ENCODE peak calls at places on chromosomes 7 and 10, in seven cellular contexts. One of them, this sample, is unnamed.

GRCh38 chr10:114276671-114277070 is 37.6 kb downstream of the VWA2 start:
- DNase-seq in ovary: no peak
- DNase-seq in neural progenitor cell: no peak
- DNase-seq in right lobe of liver: no peak
- DNase-seq in upper lobe of right lung: peak
- DNase-seq in cardiac muscle cell: no peak
- DNase-seq in ascending aorta: no peak
- DNase-seq in this sample: no peak

GRCh38 chr7:13852281-13852968 is 137.0 kb downstream of the ETV1 start:
- DNase-seq in right lobe of liver: no peak
- DNase-seq in ovary: no peak
- DNase-seq in cardiac muscle cell: no peak
- DNase-seq in ascending aorta: no peak
- DNase-seq in neural progenitor cell: no peak
- DNase-seq in upper lobe of right lung: no peak
- DNase-seq in this sample: no peak

GRCh38 chr7:28466885-28467284 is 54.6 kb downstream of the CREB5 start:
- DNase-seq in cardiac muscle cell: no peak
- DNase-seq in ascending aorta: no peak
- DNase-seq in ovary: no peak
- DNase-seq in upper lobe of right lung: no peak
- DNase-seq in right lobe of liver: no peak
- DNase-seq in neural progenitor cell: no peak
- DNase-seq in this sample: no peak

GRCh38 chr7:65307651-65308299 is 65.9 kb upstream of the ZNF92 start:
- DNase-seq in ovary: peak
- DNase-seq in ascending aorta: no peak
- DNase-seq in cardiac muscle cell: peak
- DNase-seq in right lobe of liver: no peak
- DNase-seq in upper lobe of right lung: no peak
- DNase-seq in neural progenitor cell: peak
- DNase-seq in this sample: peak

GRCh38 chr7:103811315-103811714 is 178.1 kb downstream of the RELN start:
- DNase-seq in neural progenitor cell: no peak
- DNase-seq in cardiac muscle cell: no peak
- DNase-seq in right lobe of liver: no peak
- DNase-seq in ascending aorta: no peak
- DNase-seq in ovary: no peak
- DNase-seq in upper lobe of right lung: no peak
- DNase-seq in this sample: no peak

GRCh38 chr7:136976504-136977251 is 108.2 kb downstream of the CHRM2 start:
- DNase-seq in ascending aorta: no peak
- DNase-seq in upper lobe of right lung: no peak
- DNase-seq in neural progenitor cell: no peak
- DNase-seq in ovary: no peak
- DNase-seq in right lobe of liver: no peak
- DNase-seq in cardiac muscle cell: no peak
- DNase-seq in this sample: no peak

GRCh38 chr10:7152982-7153381 is 257.9 kb downstream of the SFMBT2 start:
- DNase-seq in neural progenitor cell: no peak
- DNase-seq in ovary: no peak
- DNase-seq in ascending aorta: no peak
- DNase-seq in right lobe of liver: no peak
- DNase-seq in upper lobe of right lung: no peak
- DNase-seq in cardiac muscle cell: no peak
- DNase-seq in this sample: no peak

GRCh38 chr10:4947039-4947634 is 16.1 kb upstream of the AKR1C1 start:
- DNase-seq in neural progenitor cell: no peak
- DNase-seq in ascending aorta: no peak
- DNase-seq in upper lobe of right lung: no peak
- DNase-seq in cardiac muscle cell: no peak
- DNase-seq in ovary: no peak
- DNase-seq in right lobe of liver: no peak
- DNase-seq in this sample: no peak

GRCh38 chr10:78335691-78336401 is 302.2 kb downstream of the RPS24 start:
- DNase-seq in ovary: peak
- DNase-seq in right lobe of liver: peak
- DNase-seq in neural progenitor cell: no peak
- DNase-seq in upper lobe of right lung: no peak
- DNase-seq in cardiac muscle cell: no peak
- DNase-seq in ascending aorta: no peak
- DNase-seq in this sample: no peak

GRCh38 chr7:77877800-77878199 is 79.2 kb downstream of the PHTF2 start:
- DNase-seq in neural progenitor cell: no peak
- DNase-seq in ascending aorta: no peak
- DNase-seq in cardiac muscle cell: peak
- DNase-seq in right lobe of liver: no peak
- DNase-seq in upper lobe of right lung: no peak
- DNase-seq in ovary: no peak
- DNase-seq in this sample: no peak

GRCh38 chr10:96756111-96756903 is 36.0 kb upstream of the PIK3AP1 start:
- DNase-seq in right lobe of liver: no peak
- DNase-seq in ascending aorta: no peak
- DNase-seq in upper lobe of right lung: no peak
- DNase-seq in cardiac muscle cell: no peak
- DNase-seq in ovary: no peak
- DNase-seq in neural progenitor cell: no peak
- DNase-seq in this sample: no peak

GRCh38 chr10:25038303-25038702 is 21.9 kb downstream of the THNSL1 start:
- DNase-seq in neural progenitor cell: no peak
- DNase-seq in right lobe of liver: no peak
- DNase-seq in upper lobe of right lung: no peak
- DNase-seq in ascending aorta: no peak
- DNase-seq in ovary: no peak
- DNase-seq in cardiac muscle cell: no peak
- DNase-seq in this sample: no peak

GRCh38 chr10:17854044-17854652 is 45.0 kb downstream of the MRC1 start:
- DNase-seq in upper lobe of right lung: no peak
- DNase-seq in right lobe of liver: no peak
- DNase-seq in cardiac muscle cell: no peak
- DNase-seq in ascending aorta: no peak
- DNase-seq in ovary: no peak
- DNase-seq in neural progenitor cell: no peak
- DNase-seq in this sample: no peak

GRCh38 chr7:84100866-84101265 is 93.7 kb downstream of the SEMA3A start:
- DNase-seq in neural progenitor cell: no peak
- DNase-seq in upper lobe of right lung: no peak
- DNase-seq in cardiac muscle cell: no peak
- DNase-seq in right lobe of liver: no peak
- DNase-seq in ovary: no peak
- DNase-seq in ascending aorta: no peak
- DNase-seq in this sample: no peak

GRCh38 chr10:50417486-50417905 is 166.2 kb upstream of the ASAH2 start:
- DNase-seq in ascending aorta: no peak
- DNase-seq in neural progenitor cell: no peak
- DNase-seq in upper lobe of right lung: no peak
- DNase-seq in right lobe of liver: peak
- DNase-seq in cardiac muscle cell: peak
- DNase-seq in ovary: no peak
- DNase-seq in this sample: no peak

GRCh38 chr10:50417906-50418697 is 166.8 kb upstream of the ASAH2 start:
- DNase-seq in upper lobe of right lung: peak
- DNase-seq in neural progenitor cell: peak
- DNase-seq in ovary: peak
- DNase-seq in cardiac muscle cell: peak
- DNase-seq in ascending aorta: no peak
- DNase-seq in right lobe of liver: peak
- DNase-seq in this sample: peak

GRCh38 chr10:50415292-50415691 is 164.0 kb upstream of the ASAH2 start:
- DNase-seq in neural progenitor cell: no peak
- DNase-seq in cardiac muscle cell: peak
- DNase-seq in upper lobe of right lung: no peak
- DNase-seq in ascending aorta: no peak
- DNase-seq in ovary: no peak
- DNase-seq in right lobe of liver: no peak
- DNase-seq in this sample: no peak

GRCh38 chr10:50416181-50416824 is 165.0 kb upstream of the ASAH2 start:
- DNase-seq in cardiac muscle cell: no peak
- DNase-seq in ovary: no peak
- DNase-seq in neural progenitor cell: no peak
- DNase-seq in right lobe of liver: no peak
- DNase-seq in ascending aorta: no peak
- DNase-seq in upper lobe of right lung: no peak
- DNase-seq in this sample: no peak

DNA sequence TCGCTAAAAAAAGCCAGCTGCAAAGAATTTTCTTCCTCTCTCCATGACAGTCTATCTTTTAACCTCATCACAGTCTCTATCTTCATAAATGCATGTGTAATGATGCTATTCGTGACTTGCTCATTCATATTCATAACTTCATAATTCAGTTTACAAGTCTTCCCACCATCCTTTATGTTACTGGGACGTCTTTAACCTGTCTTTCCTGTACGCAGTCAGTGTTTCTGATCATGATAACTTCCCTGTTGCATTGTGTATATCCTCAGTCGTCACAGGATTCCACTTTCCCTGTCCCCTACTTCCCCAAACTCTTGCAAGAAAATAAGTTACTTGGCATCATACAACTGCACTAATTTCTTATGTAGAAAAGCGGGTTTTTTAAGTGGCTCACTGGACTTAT is 165.6 kb upstream of the ASAH2 start:
- DNase-seq in right lobe of liver: no peak
- DNase-seq in ovary: no peak
- DNase-seq in neural progenitor cell: no peak
- DNase-seq in ascending aorta: no peak
- DNase-seq in cardiac muscle cell: no peak
- DNase-seq in upper lobe of right lung: no peak
- DNase-seq in this sample: no peak
- H3K27ac ChIP-seq in right lobe of liver: peak
- H3K27ac ChIP-seq in ovary: no peak
- H3K27ac ChIP-seq in neural progenitor cell: no peak
- H3K27ac ChIP-seq in ascending aorta: no peak
- H3K27ac ChIP-seq in cardiac muscle cell: no peak
- H3K27ac ChIP-seq in upper lobe of right lung: peak
- H3K27ac ChIP-seq in this sample: no peak

GRCh38 chr10:71004176-71004575 is 115.8 kb upstream of the PCBD1 start:
- DNase-seq in right lobe of liver: no peak
- DNase-seq in cardiac muscle cell: no peak
- DNase-seq in ovary: no peak
- DNase-seq in upper lobe of right lung: peak
- DNase-seq in neural progenitor cell: no peak
- DNase-seq in ascending aorta: no peak
- DNase-seq in this sample: no peak

GRCh38 chr10:71007516-71007915 is 119.2 kb upstream of the PCBD1 start:
- DNase-seq in cardiac muscle cell: no peak
- DNase-seq in right lobe of liver: no peak
- DNase-seq in upper lobe of right lung: no peak
- DNase-seq in ovary: no peak
- DNase-seq in neural progenitor cell: no peak
- DNase-seq in ascending aorta: no peak
- DNase-seq in this sample: no peak

GRCh38 chr10:71006497-71006896 is 118.1 kb upstream of the PCBD1 start:
- DNase-seq in cardiac muscle cell: no peak
- DNase-seq in ascending aorta: no peak
- DNase-seq in ovary: no peak
- DNase-seq in right lobe of liver: no peak
- DNase-seq in neural progenitor cell: peak
- DNase-seq in upper lobe of right lung: no peak
- DNase-seq in this sample: no peak

GRCh38 chr10:71004676-71005075 is 116.3 kb upstream of the PCBD1 start:
- DNase-seq in cardiac muscle cell: no peak
- DNase-seq in ascending aorta: no peak
- DNase-seq in neural progenitor cell: no peak
- DNase-seq in ovary: no peak
- DNase-seq in right lobe of liver: no peak
- DNase-seq in upper lobe of right lung: peak
- DNase-seq in this sample: no peak

GRCh38 chr10:71005337-71006305 is 117.3 kb upstream of the PCBD1 start:
- DNase-seq in cardiac muscle cell: peak
- DNase-seq in right lobe of liver: no peak
- DNase-seq in ascending aorta: no peak
- DNase-seq in neural progenitor cell: no peak
- DNase-seq in upper lobe of right lung: peak
- DNase-seq in ovary: no peak
- DNase-seq in this sample: no peak
- H3K4me3 ChIP-seq in cardiac muscle cell: no peak
- H3K4me3 ChIP-seq in right lobe of liver: no peak
- H3K4me3 ChIP-seq in ascending aorta: no peak
- H3K4me3 ChIP-seq in neural progenitor cell: no peak
- H3K4me3 ChIP-seq in upper lobe of right lung: no peak
- H3K4me3 ChIP-seq in ovary: no peak
- H3K4me3 ChIP-seq in this sample: no peak

GRCh38 chr7:41786943-41787342 is 84.1 kb upstream of the INHBA start:
- DNase-seq in right lobe of liver: no peak
- DNase-seq in ovary: no peak
- DNase-seq in neural progenitor cell: no peak
- DNase-seq in cardiac muscle cell: peak
- DNase-seq in upper lobe of right lung: no peak
- DNase-seq in ascending aorta: no peak
- DNase-seq in this sample: no peak
- H3K27ac ChIP-seq in right lobe of liver: no peak
- H3K27ac ChIP-seq in ovary: peak
- H3K27ac ChIP-seq in neural progenitor cell: no peak
- H3K27ac ChIP-seq in cardiac muscle cell: peak
- H3K27ac ChIP-seq in upper lobe of right lung: no peak
- H3K27ac ChIP-seq in ascending aorta: no peak
- H3K27ac ChIP-seq in this sample: no peak

GRCh38 chr10:11616021-11616420 is 4.6 kb upstream of the USP6NL start:
- DNase-seq in ovary: no peak
- DNase-seq in ascending aorta: no peak
- DNase-seq in upper lobe of right lung: no peak
- DNase-seq in right lobe of liver: no peak
- DNase-seq in neural progenitor cell: no peak
- DNase-seq in cardiac muscle cell: no peak
- DNase-seq in this sample: no peak

GRCh38 chr10:11617233-11617632 is 5.8 kb upstream of the USP6NL start:
- DNase-seq in ovary: no peak
- DNase-seq in right lobe of liver: no peak
- DNase-seq in upper lobe of right lung: no peak
- DNase-seq in ascending aorta: no peak
- DNase-seq in cardiac muscle cell: no peak
- DNase-seq in neural progenitor cell: no peak
- DNase-seq in this sample: no peak

GRCh38 chr10:11611248-11612003 is at the start of gene USP6NL:
- DNase-seq in neural progenitor cell: peak
- DNase-seq in cardiac muscle cell: peak
- DNase-seq in upper lobe of right lung: peak
- DNase-seq in right lobe of liver: peak
- DNase-seq in ascending aorta: peak
- DNase-seq in ovary: peak
- DNase-seq in this sample: peak

GRCh38 chr10:11612004-11613001 is 853 bp upstream of the USP6NL start:
- DNase-seq in upper lobe of right lung: no peak
- DNase-seq in right lobe of liver: no peak
- DNase-seq in ascending aorta: no peak
- DNase-seq in ovary: no peak
- DNase-seq in cardiac muscle cell: no peak
- DNase-seq in neural progenitor cell: no peak
- DNase-seq in this sample: no peak

DNA sequence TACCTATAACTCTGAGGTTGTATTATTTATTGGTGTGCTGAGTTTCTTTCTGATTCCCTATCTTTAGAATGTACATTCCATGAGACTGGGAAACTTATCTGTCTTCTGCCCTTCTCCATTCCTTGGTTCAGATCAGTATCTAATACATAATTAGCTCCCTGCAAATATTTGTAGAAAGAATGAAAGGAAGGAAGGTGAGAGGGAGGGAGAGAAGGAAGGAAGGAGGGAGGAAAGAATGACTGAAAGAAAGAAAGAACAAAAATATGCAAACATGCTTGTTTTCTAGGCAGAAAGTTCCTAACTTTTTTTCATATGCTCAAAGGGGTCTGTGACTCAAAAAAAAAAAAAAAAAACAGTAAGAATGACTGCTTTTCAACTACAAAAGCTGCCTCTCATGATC is 3.9 kb upstream of the USP6NL start:
- DNase-seq in upper lobe of right lung: no peak
- DNase-seq in cardiac muscle cell: no peak
- DNase-seq in neural progenitor cell: no peak
- DNase-seq in right lobe of liver: no peak
- DNase-seq in ovary: no peak
- DNase-seq in ascending aorta: no peak
- DNase-seq in this sample: no peak
- H3K4me3 ChIP-seq in upper lobe of right lung: no peak
- H3K4me3 ChIP-seq in cardiac muscle cell: no peak
- H3K4me3 ChIP-seq in neural progenitor cell: no peak
- H3K4me3 ChIP-seq in right lobe of liver: no peak
- H3K4me3 ChIP-seq in ovary: no peak
- H3K4me3 ChIP-seq in ascending aorta: no peak
- H3K4me3 ChIP-seq in this sample: no peak